ENCODE peak calls at places on chromosomes 11 and 22, in nine cellular contexts. X is GM10248; M is KBM-7; L is non-pigmented ciliary epithelial cell; T is fibroblast of villous mesenchyme; C is NCI-H345; K is activated CD8-positive, alpha-beta memory T cell treated with anti-CD3 and anti-CD28 coated beads, Interleukin-2, amount 50 U/mL, for 4 hours; G is NCI-H2081; A is upper lobe of right lung. Y is an unnamed sample.

GRCh38 chr11:125110506-125110905 is 920 bp downstream of the TMEM218 start:
- DNase-seq in X (no peak), M (peak; percentile 24), L (no peak), T (no peak), C (no peak), K (no peak), G (no peak), A (no peak), Y (no peak)

GRCh38 chr11:6323291-6323905 is 3.1 kb upstream of the CAVIN3 start:
- DNase-seq in X (no peak), M (no peak), L (no peak), T (no peak), C (peak; percentile 39), K (no peak), G (peak; percentile 58), A (no peak), Y (no peak)

GRCh38 chr11:130180491-130180890 is 20.9 kb downstream of the ST14 start:
- DNase-seq in X (peak; percentile 61), M (no peak), L (no peak), T (no peak), C (peak; percentile 48), K (no peak), G (no peak), A (no peak), Y (no peak)

GRCh38 chr22:48361099-48361639 is 1466.5 kb downstream of the BRD1 start:
- DNase-seq in X (no peak), M (no peak), L (no peak), T (no peak), C (no peak), K (no peak), G (no peak), A (no peak), Y (no peak)

GRCh38 chr11:74672956-74673895 is 58.0 kb downstream of the CHRDL2 start:
- DNase-seq in X (no peak), M (no peak), L (peak; percentile 96), T (peak; percentile 99), C (no peak), K (no peak), G (peak; percentile 21), A (no peak), Y (peak; percentile 76)

GRCh38 chr11:110984147-110984546 is 261.4 kb upstream of the POU2AF2 start:
- DNase-seq in X (no peak), M (no peak), L (peak; percentile 71), T (peak; percentile 85), C (no peak), K (no peak), G (no peak), A (no peak), Y (peak; percentile 72)

GRCh38 chr22:47343611-47344010 is 581.2 kb downstream of the TBC1D22A start:
- DNase-seq in X (no peak), M (no peak), L (no peak), T (no peak), C (no peak), K (no peak), G (no peak), A (no peak), Y (no peak)

GRCh38 chr11:61961570-61962212 is 5.7 kb downstream of the FTH1 start:
- DNase-seq in X (peak; percentile 3), M (no peak), L (no peak), T (peak; percentile 67), C (no peak), K (no peak), G (no peak), A (peak; percentile 57), Y (no peak)